ENCODE peak calls at places on chromosomes 16 and 17, in six cellular contexts. S is mucosa of descending colon, F is GM06990, V is fibroblast of villous mesenchyme, D is HL-60, P is AG04450. Z is an unnamed sample.

GRCh38 chr16:85245307-85246172 is 133.3 kb upstream of the CIBAR2 start:
- DNase-seq in F (no peak), V (peak), D (peak), S (peak), P (peak), Z (peak)

GRCh38 chr16:11619327-11619851 is 32.7 kb upstream of the LITAF start:
- DNase-seq in V (no peak), S (no peak), F (peak), P (no peak), D (no peak), Z (no peak)

GRCh38 chr16:20901441-20902112 is 1.0 kb downstream of the LYRM1 start:
- DNase-seq in V (peak), S (peak), D (no peak), F (peak), P (no peak), Z (no peak)

GRCh38 chr17:80476877-80477646 is 655 bp upstream of the NPTX1 start:
- DNase-seq in P (no peak), V (no peak), S (no peak), F (no peak), D (no peak), Z (no peak)

GRCh38 chr16:2178321-2179106 is 17.9 kb downstream of the CASKIN1 start:
- DNase-seq in S (no peak), P (no peak), F (no peak), V (no peak), D (no peak), Z (no peak)

GRCh38 chr17:72591500-72592241 is 470.9 kb downstream of the SOX9 start:
- DNase-seq in V (no peak), P (no peak), S (peak), D (no peak), F (peak), Z (no peak)

GRCh38 chr17:36934144-36934758 is 3.0 kb upstream of the LHX1 start:
- DNase-seq in D (no peak), F (no peak), V (no peak), S (peak), P (no peak), Z (no peak)

GRCh38 chr17:4551141-4551540 is 4.0 kb downstream of the MYBBP1A start:
- DNase-seq in S (peak), F (no peak), D (no peak), P (no peak), V (no peak), Z (no peak)

GRCh38 chr17:2087597-2088211 is 32.8 kb downstream of the HIC1 start:
- DNase-seq in F (peak), D (peak), P (no peak), V (no peak), S (no peak), Z (no peak)

GRCh38 chr16:85422374-85423185 is 190.5 kb upstream of the GSE1 start:
- DNase-seq in D (no peak), P (no peak), V (peak), S (peak), F (no peak), Z (no peak)

GRCh38 chr16:23222929-23223328 is 40.4 kb downstream of the SCNN1G start:
- DNase-seq in P (no peak), V (no peak), D (no peak), S (no peak), F (no peak), Z (no peak)

GRCh38 chr16:59905628-59906027 is 1171.5 kb upstream of the GOT2 start:
- DNase-seq in V (no peak), S (no peak), F (no peak), P (no peak), D (no peak), Z (peak)

GRCh38 chr17:57699751-57700186 is 45.3 kb downstream of the CCDC182 start:
- DNase-seq in D (no peak), V (peak), F (no peak), S (no peak), P (no peak), Z (no peak)

GRCh38 chr16:29663020-29663828 is at the start of gene SPN:
- DNase-seq in F (peak), D (peak), V (no peak), P (no peak), S (peak), Z (no peak)

GRCh38 chr16:29664133-29664912 is 1.3 kb downstream of the SPN start:
- DNase-seq in D (peak), S (no peak), V (no peak), P (no peak), F (peak), Z (no peak)

GRCh38 chr16:29663829-29664132 is 734 bp downstream of the SPN start:
- DNase-seq in V (no peak), F (no peak), P (no peak), D (peak), S (no peak), Z (no peak)

GRCh38 chr16:29662729-29663019 is 373 bp upstream of the SPN start:
- DNase-seq in P (no peak), D (peak), V (no peak), S (peak), F (peak), Z (no peak)

DNA sequence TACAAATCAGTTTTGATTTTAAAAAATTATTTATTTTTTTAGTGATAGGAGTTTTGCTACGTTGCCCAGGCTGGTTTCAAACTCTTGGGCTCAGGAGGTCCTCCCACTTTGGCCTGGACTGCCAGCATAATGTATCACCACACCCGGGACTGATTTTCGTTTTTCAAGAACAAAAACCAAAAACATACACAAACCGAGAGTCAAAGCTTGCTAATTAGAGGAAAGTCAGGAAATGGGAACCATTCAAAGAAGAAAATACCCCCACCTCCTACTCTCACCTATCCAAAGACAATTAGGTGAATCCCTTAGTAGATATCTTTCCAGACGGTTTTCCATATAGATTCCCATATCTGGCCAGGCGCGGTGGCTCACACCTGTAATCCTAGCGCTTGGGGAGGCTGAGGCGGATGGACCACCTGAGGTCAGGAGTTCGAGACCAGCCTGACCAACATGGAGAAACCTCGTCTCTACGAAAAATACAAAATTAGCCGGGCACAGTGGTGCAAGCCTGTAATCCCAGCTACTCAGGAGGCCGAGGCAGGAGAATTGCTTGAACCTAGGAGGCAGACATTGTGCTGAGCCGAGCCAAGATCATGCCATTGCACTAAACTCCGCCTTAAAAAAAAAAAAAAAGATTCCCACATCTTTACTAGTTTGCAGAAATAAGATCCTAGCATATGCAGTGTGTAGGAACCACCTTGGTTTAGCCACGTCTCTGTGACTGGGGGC is 883 bp upstream of the SPN start:
- DNase-seq in P (no peak), S (no peak), D (no peak), V (no peak), F (no peak), Z (no peak)
- H3K4me3 ChIP-seq in P (no peak), S (no peak), D (peak), V (no peak), F (peak), Z (no peak)

DNA sequence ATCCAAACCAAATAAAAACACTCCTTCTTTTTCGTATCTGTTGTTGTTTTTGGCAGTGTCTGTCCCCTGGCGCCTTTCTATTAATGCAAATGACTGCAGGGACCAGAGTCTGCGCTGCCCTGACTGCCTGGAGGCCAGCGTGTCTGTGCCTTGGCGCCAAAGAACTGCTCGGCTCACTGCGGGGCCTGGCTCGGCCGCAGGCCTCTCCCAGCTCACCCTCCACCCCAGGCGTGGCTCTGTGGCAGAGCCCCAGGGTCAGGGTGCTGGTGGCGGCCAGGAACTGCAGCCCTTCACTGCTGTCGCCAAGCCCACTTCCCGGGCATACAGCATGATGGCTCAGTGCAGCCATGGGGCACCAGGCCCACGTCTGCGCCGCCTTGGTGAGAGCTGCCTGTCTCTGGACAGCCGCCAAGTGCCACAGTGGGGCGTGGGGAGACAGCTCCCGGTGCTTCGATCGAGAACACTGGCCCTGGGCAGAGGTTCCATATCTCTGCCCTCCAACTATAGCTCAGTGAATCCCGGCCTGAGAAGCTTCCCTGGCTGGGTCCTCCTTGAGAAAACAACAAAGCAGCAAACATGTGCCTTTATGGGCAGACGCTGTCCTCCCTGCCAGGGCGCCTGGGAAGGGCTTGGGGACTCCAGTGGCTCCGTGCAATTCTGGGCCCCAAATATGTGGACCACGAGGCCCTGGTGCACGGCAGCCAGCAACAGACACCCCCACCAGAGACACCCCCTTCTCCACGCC is 11.1 kb downstream of the CANT1 start:
- DNase-seq in D (no peak), V (no peak), F (no peak), S (peak), P (no peak), Z (no peak)
- TF ChIP-seq CTCF in D (no peak), V (no peak), F (no peak), S (no peak), P (no peak), Z (no peak)

DNA sequence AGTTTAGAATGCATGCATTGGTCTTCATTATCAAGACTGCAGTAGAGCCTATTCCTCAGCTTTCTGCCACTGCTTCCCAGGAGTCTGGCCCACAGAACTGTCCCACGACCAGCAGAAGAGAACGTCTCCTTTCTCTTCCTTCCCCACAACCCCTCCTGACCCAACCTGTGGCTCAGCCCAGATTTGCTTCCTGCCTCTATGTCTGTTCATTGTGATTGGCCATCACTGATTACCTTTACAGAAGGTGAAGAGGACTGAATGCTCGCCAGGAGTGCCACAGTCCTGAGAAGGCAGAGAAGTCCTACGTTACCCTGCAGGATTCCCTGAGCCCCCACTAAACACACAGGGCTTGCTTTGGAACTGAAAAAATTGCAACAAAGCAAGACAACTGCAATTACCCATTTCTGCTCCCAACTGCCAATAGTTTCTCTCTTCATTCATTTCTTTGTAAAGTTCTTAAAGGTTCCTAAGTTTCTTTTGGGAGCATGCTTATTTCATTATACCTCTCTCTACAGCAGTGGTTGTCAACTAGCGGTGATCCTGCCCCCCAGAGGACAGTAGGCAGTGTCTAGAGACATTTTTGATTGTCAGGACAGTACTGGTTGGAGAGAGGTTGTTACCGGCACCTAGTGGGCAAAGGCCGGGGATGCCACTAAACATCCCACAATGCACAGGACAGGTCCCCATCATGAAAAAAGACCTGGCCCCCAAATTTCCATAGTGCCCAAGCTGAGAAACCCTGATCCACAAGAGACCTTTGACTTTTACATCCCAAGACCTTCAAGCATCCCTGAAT is 4.5 kb upstream of the NAT9 start:
- DNase-seq in P (no peak), S (no peak), D (no peak), V (no peak), F (no peak), Z (no peak)
- H3K4me3 ChIP-seq in P (no peak), S (no peak), D (no peak), V (no peak), F (no peak), Z (no peak)

GRCh38 chr16:27195068-27195741 is 8.1 kb upstream of the KDM8 start:
- DNase-seq in V (no peak), D (no peak), S (no peak), P (no peak), F (no peak), Z (no peak)

GRCh38 chr16:27190316-27190871 is 12.9 kb upstream of the KDM8 start:
- DNase-seq in D (no peak), V (no peak), P (no peak), F (no peak), S (no peak), Z (no peak)

GRCh38 chr16:27195941-27196595 is 7.3 kb upstream of the KDM8 start:
- DNase-seq in P (no peak), D (no peak), F (no peak), V (no peak), S (no peak), Z (no peak)

GRCh38 chr16:27191352-27191924 is 11.9 kb upstream of the KDM8 start:
- DNase-seq in P (no peak), D (no peak), S (no peak), V (no peak), F (no peak), Z (no peak)

DNA sequence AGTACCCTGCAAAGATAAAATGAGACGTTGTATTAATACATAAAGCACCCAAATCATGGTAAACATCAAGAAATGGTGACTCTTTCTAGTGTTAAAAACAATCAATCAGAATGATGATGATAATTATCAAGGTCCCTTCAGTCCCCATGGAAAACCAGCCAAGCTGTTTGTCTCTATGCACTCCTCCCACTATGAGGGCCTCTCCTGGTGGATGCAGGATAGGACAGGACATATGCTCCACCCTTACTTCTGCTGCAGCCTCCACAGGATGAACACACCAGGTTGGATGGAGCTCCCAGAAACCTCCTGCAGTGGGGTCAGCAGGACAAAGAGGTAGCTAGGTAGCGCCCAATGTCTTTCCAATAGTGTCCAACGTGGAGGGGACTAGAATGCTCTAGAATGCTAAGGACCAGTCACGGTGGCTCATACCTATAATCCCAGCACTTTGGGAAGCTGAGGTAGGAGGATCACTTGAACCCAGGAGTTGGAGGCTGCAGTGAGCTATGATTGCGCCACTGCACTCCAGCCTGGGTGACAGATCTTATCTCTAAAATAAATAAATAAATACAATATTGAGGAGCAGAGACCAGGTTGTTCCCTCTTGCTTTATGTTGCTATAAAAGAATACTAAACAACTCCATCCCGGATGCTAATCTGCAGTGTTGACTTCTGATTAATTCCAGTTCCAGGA is 9.9 kb upstream of the KDM8 start:
- DNase-seq in S (no peak), F (no peak), P (no peak), V (no peak), D (no peak), Z (no peak)
- TF ChIP-seq CTCF in S (no peak), F (no peak), P (peak), V (peak), D (no peak), Z (peak)

DNA sequence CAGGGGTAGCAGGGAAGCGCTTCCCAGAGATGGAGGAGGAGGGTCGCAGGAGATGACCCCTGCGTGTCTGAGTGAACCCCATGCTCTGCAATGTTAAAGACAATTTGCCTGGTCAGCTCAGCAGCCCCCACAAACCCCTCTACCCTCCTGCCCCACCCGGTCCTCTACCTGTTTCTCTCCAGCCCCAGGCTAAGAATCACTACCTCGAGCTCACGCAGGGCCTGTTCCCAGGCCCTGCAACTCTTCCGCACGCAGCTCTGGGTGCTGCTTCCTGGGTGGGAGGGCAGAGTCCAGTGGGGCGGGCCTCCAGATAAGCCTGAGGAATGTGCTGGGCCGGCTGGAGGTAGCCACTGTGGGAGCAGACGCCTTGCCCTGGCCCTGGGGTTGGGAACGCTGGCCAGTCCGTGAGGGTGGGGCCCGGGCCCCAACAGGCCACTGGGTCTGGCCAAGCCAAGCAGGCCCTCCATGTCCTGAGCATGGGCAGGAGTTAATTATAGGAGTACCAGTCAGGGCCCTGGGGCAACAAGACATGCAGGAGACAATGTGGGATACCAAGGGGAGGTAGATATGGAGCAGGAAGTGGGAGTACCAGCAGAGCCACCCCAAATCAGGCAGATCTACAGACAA is 6.1 kb downstream of the DOK4 start:
- DNase-seq in P (no peak), V (peak), F (no peak), D (no peak), S (peak), Z (no peak)
- H3K4me3 ChIP-seq in P (peak), V (peak), F (no peak), D (no peak), S (no peak), Z (peak)

GRCh38 chr17:34892864-34893263 is 68.4 kb downstream of the CCT6B start:
- DNase-seq in D (peak), F (no peak), V (no peak), P (no peak), S (no peak), Z (no peak)
- TF ChIP-seq CTCF in D (peak), F (peak), V (peak), P (peak), S (no peak), Z (peak)

DNA sequence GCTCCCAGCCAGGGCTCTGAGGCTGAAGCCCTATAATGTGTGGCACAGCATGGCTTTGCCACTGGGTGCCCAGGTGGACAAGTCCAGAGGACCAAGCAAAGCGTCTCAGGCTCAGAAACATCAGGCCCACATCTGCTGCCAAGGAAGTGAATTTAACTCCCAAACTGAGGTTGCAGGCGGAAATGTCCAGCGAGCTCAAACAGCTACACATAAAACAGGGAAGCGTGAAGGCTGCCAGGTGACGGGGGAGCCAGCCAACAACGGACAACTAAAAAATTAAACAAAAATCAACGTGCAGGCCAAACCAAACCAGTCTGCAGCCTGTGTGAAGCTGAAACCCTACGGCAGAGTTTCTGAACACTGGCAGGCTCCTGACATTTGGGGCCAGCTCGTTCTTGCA is 2.5 kb downstream of the TK1 start:
- DNase-seq in D (no peak), V (no peak), S (no peak), P (no peak), F (no peak), Z (no peak)
- H3K4me3 ChIP-seq in D (no peak), V (no peak), S (no peak), P (no peak), F (no peak), Z (no peak)

GRCh38 chr17:64145460-64145750 is 15.5 kb upstream of the ERN1 start:
- DNase-seq in P (no peak), D (no peak), F (no peak), S (no peak), V (no peak), Z (no peak)
- TF ChIP-seq CTCF in P (peak), D (no peak), F (no peak), S (no peak), V (no peak), Z (no peak)

Z was measured in AG09309.